ENCODE peak calls at places on chromosomes 12 and 14, in six cellular contexts. I is cardiac fibroblast, R is pancreas, F is IMR-90, N is neuronal stem cell, B is fibroblast of the aortic adventitia. L is an unnamed sample.

GRCh38 chr12:131671276-131671675 is 39.6 kb upstream of the SFSWAP start:
- DNase-seq in F (no peak), I (no peak), R (no peak), N (no peak), B (no peak), L (no peak)

GRCh38 chr12:102167821-102168605 is 29.6 kb downstream of the PMCH start:
- DNase-seq in R (no peak), I (peak), B (peak), N (no peak), F (peak), L (peak)

GRCh38 chr12:53699673-53700015 is 23.8 kb upstream of the ATP5MC2 start:
- DNase-seq in N (no peak), B (no peak), F (no peak), I (no peak), R (no peak), L (no peak)

GRCh38 chr14:103207038-103207403 is 83.8 kb downstream of the TNFAIP2 start:
- DNase-seq in F (no peak), I (peak), N (no peak), R (peak), B (peak), L (no peak)

GRCh38 chr12:108881953-108882352 is 2.1 kb downstream of the DAO start:
- DNase-seq in I (no peak), N (no peak), B (no peak), R (no peak), F (no peak), L (no peak)

GRCh38 chr12:1041478-1041877 is 50.5 kb downstream of the ERC1 start:
- DNase-seq in I (no peak), R (no peak), F (no peak), N (no peak), B (no peak), L (no peak)

GRCh38 chr12:53811606-53812005 is 59.8 kb upstream of the CISTR start:
- DNase-seq in I (peak), R (no peak), F (no peak), N (no peak), B (peak), L (no peak)

GRCh38 chr12:14868916-14869315 is 16.7 kb downstream of the MGP start:
- DNase-seq in I (peak), F (peak), B (peak), N (no peak), R (no peak), L (peak)

GRCh38 chr12:100267603-100268281 is 765 bp downstream of the SCYL2 start:
- DNase-seq in B (peak), N (peak), F (peak), I (peak), R (peak), L (peak)

GRCh38 chr14:60151715-60152114 is 13.5 kb downstream of the DHRS7 start:
- DNase-seq in N (no peak), B (peak), R (peak), I (peak), F (peak), L (peak)

GRCh38 chr14:83838221-83838620 is 1691.7 kb upstream of the FLRT2 start:
- DNase-seq in N (no peak), B (no peak), R (no peak), F (peak), I (no peak), L (peak)

GRCh38 chr14:85573406-85573805 is 43.5 kb downstream of the FLRT2 start:
- DNase-seq in R (no peak), F (no peak), N (no peak), B (peak), I (peak), L (peak)

GRCh38 chr12:16076553-16076952 is 165.4 kb downstream of the DERA start:
- DNase-seq in I (peak), N (peak), F (peak), B (peak), R (no peak), L (peak)

GRCh38 chr12:119980247-119980646 is 8.8 kb upstream of the BICDL1 start:
- DNase-seq in I (no peak), N (no peak), F (no peak), B (no peak), R (no peak), L (no peak)

GRCh38 chr12:51323966-51324895 is at the start of gene BIN2:
- DNase-seq in B (no peak), N (no peak), R (peak), F (no peak), I (no peak), L (no peak)

GRCh38 chr14:100859781-100860180 is 33.9 kb downstream of the MEG3 start:
- DNase-seq in B (no peak), N (no peak), I (no peak), R (no peak), F (no peak), L (no peak)

GRCh38 chr14:105477659-105478623 is 3.3 kb downstream of the CRIP2 start:
- DNase-seq in R (no peak), F (no peak), B (no peak), I (no peak), N (no peak), L (no peak)

GRCh38 chr14:96263347-96264199 is 7.6 kb downstream of the BDKRB1 start:
- DNase-seq in F (peak), N (no peak), I (no peak), B (no peak), R (peak), L (no peak)

GRCh38 chr12:4274960-4275868 is 1.7 kb downstream of the CCND2 start:
- DNase-seq in F (peak), I (peak), R (no peak), N (no peak), B (peak), L (peak)

GRCh38 chr12:76643438-76643837 is 83.9 kb upstream of the OSBPL8 start:
- DNase-seq in N (no peak), I (no peak), R (no peak), F (peak), B (peak), L (no peak)

GRCh38 chr14:51396222-51396815 is 156.3 kb downstream of the TMX1 start:
- DNase-seq in F (peak), N (no peak), R (peak), I (peak), B (peak), L (peak)

GRCh38 chr12:99386907-99387306 is 260.6 kb upstream of the GARIN6 start:
- DNase-seq in F (peak), N (no peak), R (no peak), I (peak), B (peak), L (peak)

GRCh38 chr12:52246720-52247621 is 13.9 kb downstream of the KRT7 start:
- DNase-seq in B (no peak), N (no peak), R (peak), F (no peak), I (no peak), L (no peak)

GRCh38 chr12:130969223-130969622 is 15.5 kb downstream of the ADGRD1 start:
- DNase-seq in B (no peak), N (no peak), I (no peak), F (no peak), R (no peak), L (no peak)

GRCh38 chr14:96204151-96205058 is at the start of gene BDKRB2:
- DNase-seq in N (peak), B (peak), F (peak), I (peak), R (peak), L (peak)

GRCh38 chr12:22334696-22335290 is at the start of gene ST8SIA1:
- DNase-seq in N (peak), I (peak), F (no peak), R (no peak), B (peak), L (peak)

GRCh38 chr14:98711453-98711852 is 560.5 kb downstream of the BCL11B start:
- DNase-seq in I (no peak), N (no peak), F (no peak), R (no peak), B (no peak), L (no peak)

GRCh38 chr14:58717211-58717610 is 79.4 kb downstream of the DACT1 start:
- DNase-seq in I (no peak), N (peak), R (no peak), F (peak), B (no peak), L (no peak)

GRCh38 chr12:106147956-106148355 is 9.2 kb upstream of the NUAK1 start:
- DNase-seq in F (no peak), I (no peak), R (peak), N (no peak), B (no peak), L (no peak)

GRCh38 chr14:22489957-22490950 is 98.8 kb downstream of the DAD1 start:
- DNase-seq in F (no peak), N (no peak), I (no peak), B (no peak), R (no peak), L (no peak)

GRCh38 chr12:6753772-6754356 is 923 bp upstream of the MLF2 start:
- DNase-seq in F (no peak), I (no peak), N (no peak), B (no peak), R (no peak), L (no peak)

DNA sequence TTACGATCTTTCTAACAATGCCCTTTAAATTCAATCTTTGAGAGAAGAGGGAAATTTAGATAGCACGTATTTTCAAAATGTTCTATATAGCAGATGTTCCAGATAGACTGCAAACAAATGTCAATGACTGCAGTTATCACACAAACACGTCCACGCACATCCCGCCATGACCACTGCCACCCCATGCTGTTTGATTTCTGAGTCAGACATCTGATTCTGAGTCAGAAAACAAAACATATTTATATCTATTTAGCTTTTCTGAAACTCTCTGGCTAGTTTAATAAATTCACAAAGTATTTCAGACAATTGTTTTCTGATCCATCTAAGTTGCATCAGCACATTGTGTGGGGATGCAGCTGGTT is 105.9 kb upstream of the BCAT1 start:
- DNase-seq in R (no peak), N (no peak), I (peak), B (no peak), F (peak), L (peak)
- H3K4me3 ChIP-seq in R (no peak), N (no peak), I (no peak), B (no peak), F (no peak), L (no peak)

DNA sequence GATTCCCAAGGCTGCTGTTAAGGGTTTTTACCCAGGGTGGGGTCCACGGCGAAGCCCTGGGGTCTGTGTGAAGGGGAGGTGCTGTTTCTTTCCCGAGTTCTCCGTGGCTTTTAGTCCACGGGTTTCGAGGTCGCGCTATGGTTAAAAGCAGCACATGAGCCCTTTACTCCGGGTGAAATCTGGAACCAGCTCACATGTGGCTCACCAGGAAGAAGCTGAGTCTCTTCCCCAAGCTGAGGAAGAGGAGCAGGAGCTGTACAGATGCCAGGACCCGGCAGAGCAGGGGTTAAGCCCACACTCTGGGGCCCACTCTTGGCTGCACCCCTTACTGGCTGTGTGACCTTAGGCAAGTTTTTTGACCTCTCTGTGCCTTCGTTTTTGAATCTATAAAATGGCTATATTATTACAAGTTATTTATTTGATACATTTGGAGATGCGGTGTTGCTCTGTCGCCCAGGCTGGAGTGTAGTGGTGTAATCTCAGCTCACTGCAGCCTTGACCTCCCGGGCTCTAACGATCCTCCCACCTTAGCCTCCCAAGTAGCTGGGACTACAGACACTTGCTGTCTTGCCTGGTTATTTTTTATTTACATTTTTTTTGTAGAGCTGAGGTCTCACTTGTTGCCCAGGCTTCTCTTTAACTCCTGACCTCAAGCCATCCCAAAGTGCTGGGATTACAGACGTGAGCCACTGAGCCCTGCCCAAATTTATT is 266.3 kb downstream of the AACS start:
- DNase-seq in F (no peak), B (peak), I (peak), N (no peak), R (no peak), L (peak)
- H3K4me3 ChIP-seq in F (no peak), B (peak), I (peak), N (peak), R (no peak), L (peak)

GRCh38 chr14:81406863-81407262 is 6.7 kb upstream of the STON2 start:
- DNase-seq in R (no peak), B (peak), I (peak), N (no peak), F (peak), L (peak)
- H3K4me3 ChIP-seq in R (no peak), B (no peak), I (no peak), N (no peak), F (no peak), L (no peak)

DNA sequence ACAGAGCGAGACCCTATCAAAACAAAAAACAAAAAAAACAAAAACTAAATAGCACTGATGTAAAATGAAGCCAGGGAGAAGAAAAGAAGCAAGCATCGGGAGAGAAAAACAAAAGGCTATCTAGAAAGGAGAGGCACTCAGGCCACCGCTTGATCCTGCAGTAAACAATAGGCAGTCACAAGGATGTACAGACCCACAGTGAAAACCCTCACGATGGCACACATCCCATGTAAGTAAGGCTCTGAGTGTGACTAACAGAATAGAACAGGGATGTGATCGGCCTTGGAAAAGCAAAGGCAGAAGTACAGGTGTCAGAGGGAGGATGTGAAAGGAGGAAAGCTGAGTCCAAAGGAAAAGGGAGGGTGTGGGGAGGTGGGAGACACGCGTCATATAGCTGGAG is 31.6 kb downstream of the CAMKK2 start:
- DNase-seq in I (no peak), N (no peak), R (no peak), F (no peak), B (no peak), L (no peak)
- H3K4me3 ChIP-seq in I (no peak), N (no peak), R (no peak), F (no peak), B (no peak), L (no peak)

GRCh38 chr12:85836716-85837100 is 499 bp upstream of the RASSF9 start:
- DNase-seq in R (no peak), N (no peak), F (no peak), B (no peak), I (no peak), L (no peak)
- H3K4me3 ChIP-seq in R (no peak), N (no peak), F (no peak), B (peak), I (no peak), L (no peak)

GRCh38 chr14:61461808-61462275 is 140.5 kb downstream of the PRKCH start:
- DNase-seq in B (peak), R (no peak), I (peak), F (peak), N (peak), L (peak)
- H3K4me3 ChIP-seq in B (no peak), R (no peak), I (no peak), F (no peak), N (no peak), L (no peak)

DNA sequence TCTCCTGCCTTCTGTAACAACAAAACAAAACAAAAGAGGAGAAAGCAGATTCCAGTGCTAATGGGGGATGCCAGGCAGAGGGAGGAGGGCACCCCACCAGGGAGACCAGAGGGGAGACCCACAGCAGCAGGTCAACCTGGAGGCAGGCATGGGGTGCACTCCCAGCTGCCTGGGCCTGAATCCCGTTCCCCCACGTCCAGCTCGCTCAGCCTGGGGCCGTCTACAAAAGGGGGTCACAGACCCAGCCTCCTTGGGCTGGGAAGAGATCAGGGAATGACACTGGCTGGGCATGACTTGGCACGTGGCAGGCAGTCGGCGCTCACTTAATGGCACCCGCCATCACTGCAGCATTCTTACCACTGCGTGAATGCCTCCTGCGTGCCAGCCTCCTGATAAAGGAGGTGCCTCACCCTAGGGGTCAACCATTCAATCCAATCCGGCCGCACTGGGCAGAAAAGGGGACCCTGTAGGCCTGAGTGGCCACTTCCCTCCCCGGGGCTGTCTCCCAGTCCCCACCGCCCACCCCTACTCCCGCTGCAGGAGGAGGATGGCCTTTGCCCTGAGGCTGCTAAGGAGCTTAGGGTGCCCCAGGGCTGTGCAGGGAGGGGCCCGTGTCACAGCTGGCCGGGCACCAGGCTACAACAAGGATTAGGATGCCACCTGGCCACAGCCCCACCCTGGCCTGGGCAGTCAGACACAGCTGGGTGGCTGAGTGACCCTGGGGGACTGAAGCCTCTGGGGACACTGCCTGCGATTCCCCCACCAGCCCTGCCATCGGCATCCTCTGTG is 87.5 kb downstream of the NCOR2 start:
- DNase-seq in N (no peak), F (no peak), I (no peak), R (no peak), B (no peak), L (no peak)
- H3K4me3 ChIP-seq in N (no peak), F (no peak), I (no peak), R (no peak), B (no peak), L (no peak)